ENCODE peak calls at places on chromosomes 16 and 17, in nine cellular contexts. A is IMR-90; G is mesendoderm; Z is aorta; T is CD8-positive, alpha-beta T cell; B is Peyer's patch; M is cardiac muscle cell; J is body of pancreas; V is A549. I is an unnamed sample.

GRCh38 chr17:28579526-28579925 is 2.8 kb upstream of the ALDOC start:
- DNase-seq in T (no peak), A (no peak), Z (no peak), M (no peak), V (no peak), B (peak), G (no peak), J (no peak), I (no peak)

GRCh38 chr16:51637744-51638100 is 486.7 kb upstream of the SALL1 start:
- DNase-seq in J (no peak), Z (no peak), G (no peak), B (no peak), A (no peak), V (no peak), T (no peak), M (no peak), I (no peak)

GRCh38 chr17:17535957-17536356 is 39.8 kb upstream of the RASD1 start:
- DNase-seq in V (peak), T (no peak), B (no peak), G (no peak), M (no peak), Z (peak), J (peak), A (peak), I (no peak)

GRCh38 chr16:89863741-89864391 is 9.5 kb upstream of the TCF25 start:
- DNase-seq in Z (no peak), B (peak), A (peak), T (peak), G (peak), M (no peak), V (no peak), J (peak), I (peak)

GRCh38 chr17:6530324-6530920 is 25.9 kb downstream of the PITPNM3 start:
- DNase-seq in T (no peak), J (no peak), G (peak), B (peak), Z (no peak), V (no peak), A (no peak), M (no peak), I (no peak)

GRCh38 chr17:15965510-15965909 is 20.6 kb downstream of the ADORA2B start:
- DNase-seq in V (no peak), J (no peak), B (no peak), T (no peak), A (no peak), G (no peak), M (no peak), Z (no peak), I (no peak)

GRCh38 chr17:28726396-28726911 is 421 bp upstream of the TLCD1 start:
- DNase-seq in G (peak), B (peak), A (peak), J (peak), V (peak), M (peak), T (peak), Z (peak), I (peak)

GRCh38 chr17:79915850-79916430 is 76.7 kb upstream of the CBX4 start:
- DNase-seq in Z (no peak), A (peak), B (peak), V (peak), G (peak), M (peak), T (no peak), J (peak), I (no peak)

GRCh38 chr17:13597723-13598347 is 3.9 kb downstream of the HS3ST3A1 start:
- DNase-seq in Z (no peak), M (peak), V (peak), A (peak), J (peak), G (peak), T (peak), B (peak), I (peak)

GRCh38 chr16:88593489-88593888 is 23.3 kb downstream of the ZC3H18 start:
- DNase-seq in Z (no peak), V (no peak), A (no peak), T (no peak), G (no peak), B (no peak), M (no peak), J (no peak), I (no peak)

GRCh38 chr17:52606098-52606497 is 447.6 kb upstream of the CA10 start:
- DNase-seq in B (no peak), V (no peak), M (no peak), Z (no peak), J (no peak), A (no peak), T (no peak), G (no peak), I (no peak)

GRCh38 chr16:53864819-53865491 is 161.0 kb downstream of the FTO start:
- DNase-seq in V (peak), B (no peak), Z (no peak), T (no peak), G (peak), M (no peak), J (no peak), A (peak), I (no peak)

GRCh38 chr16:28876016-28876659 is 2.1 kb upstream of the ATP2A1 start:
- DNase-seq in A (no peak), Z (no peak), B (no peak), G (no peak), J (no peak), V (no peak), T (no peak), M (no peak), I (no peak)

GRCh38 chr17:54451051-54451450 is 449.6 kb upstream of the TOM1L1 start:
- DNase-seq in G (no peak), Z (no peak), J (no peak), A (no peak), V (no peak), M (peak), T (no peak), B (no peak), I (no peak)

GRCh38 chr17:58476812-58477211 is 11.4 kb downstream of the HSF5 start:
- DNase-seq in G (no peak), B (no peak), A (no peak), M (no peak), Z (no peak), V (no peak), J (no peak), T (no peak), I (no peak)

GRCh38 chr17:76641501-76641900 is 2.1 kb downstream of the ST6GALNAC1 start:
- DNase-seq in A (no peak), V (peak), M (no peak), B (no peak), G (peak), J (no peak), Z (no peak), T (no peak), I (no peak)

GRCh38 chr16:50414152-50414551 is 45.4 kb upstream of the BRD7 start:
- DNase-seq in A (no peak), B (no peak), V (no peak), Z (no peak), J (no peak), G (no peak), M (no peak), T (no peak), I (no peak)

GRCh38 chr16:89687092-89687940 is 827 bp downstream of the CDK10 start:
- DNase-seq in M (no peak), V (peak), A (peak), B (peak), G (peak), Z (peak), T (no peak), J (peak), I (no peak)

GRCh38 chr17:30363715-30364202 is 15.0 kb upstream of the CPD start:
- DNase-seq in G (no peak), J (peak), Z (no peak), B (peak), A (peak), T (peak), M (no peak), V (no peak), I (peak)

GRCh38 chr17:78970834-78971763 is 8.6 kb downstream of the LGALS3BP start:
- DNase-seq in Z (peak), A (peak), G (peak), M (peak), T (peak), J (peak), B (peak), V (peak), I (peak)

GRCh38 chr17:62708587-62708986 is 81.1 kb downstream of the MRC2 start:
- DNase-seq in Z (no peak), V (peak), G (no peak), M (no peak), B (peak), T (no peak), J (no peak), A (no peak), I (no peak)

GRCh38 chr16:79182618-79183017 is 417.9 kb downstream of the MAF start:
- DNase-seq in Z (no peak), T (no peak), A (no peak), J (no peak), B (no peak), G (no peak), V (no peak), M (no peak), I (no peak)

GRCh38 chr16:17313085-17313611 is 157.6 kb downstream of the XYLT1 start:
- DNase-seq in J (peak), M (no peak), Z (peak), B (no peak), G (no peak), V (no peak), A (peak), T (no peak), I (no peak)

GRCh38 chr17:20120835-20121234 is 111.7 kb downstream of the SPECC1 start:
- DNase-seq in B (no peak), V (no peak), Z (no peak), J (no peak), M (no peak), T (no peak), G (no peak), A (no peak), I (no peak)

GRCh38 chr17:57986841-57987581 is 1.0 kb downstream of the VEZF1 start:
- DNase-seq in G (peak), B (peak), Z (peak), A (peak), T (peak), M (peak), J (peak), V (peak), I (no peak)

GRCh38 chr17:68424188-68424587 is 33.1 kb downstream of the WIPI1 start:
- DNase-seq in T (no peak), G (no peak), Z (no peak), V (no peak), J (no peak), A (no peak), B (no peak), M (no peak), I (no peak)

GRCh38 chr16:20826039-20826566 is 19.8 kb downstream of the REXO5 start:
- DNase-seq in A (peak), T (no peak), Z (no peak), M (no peak), B (no peak), V (no peak), J (no peak), G (no peak), I (no peak)

GRCh38 chr16:70689035-70689969 is 3.4 kb upstream of the MTSS2 start:
- DNase-seq in T (no peak), J (no peak), B (no peak), G (no peak), Z (peak), V (no peak), A (no peak), M (no peak), I (no peak)
- H3K27ac ChIP-seq in T (no peak), J (no peak), B (peak), G (no peak), Z (peak), V (peak), A (peak), M (peak), I (no peak)

DNA sequence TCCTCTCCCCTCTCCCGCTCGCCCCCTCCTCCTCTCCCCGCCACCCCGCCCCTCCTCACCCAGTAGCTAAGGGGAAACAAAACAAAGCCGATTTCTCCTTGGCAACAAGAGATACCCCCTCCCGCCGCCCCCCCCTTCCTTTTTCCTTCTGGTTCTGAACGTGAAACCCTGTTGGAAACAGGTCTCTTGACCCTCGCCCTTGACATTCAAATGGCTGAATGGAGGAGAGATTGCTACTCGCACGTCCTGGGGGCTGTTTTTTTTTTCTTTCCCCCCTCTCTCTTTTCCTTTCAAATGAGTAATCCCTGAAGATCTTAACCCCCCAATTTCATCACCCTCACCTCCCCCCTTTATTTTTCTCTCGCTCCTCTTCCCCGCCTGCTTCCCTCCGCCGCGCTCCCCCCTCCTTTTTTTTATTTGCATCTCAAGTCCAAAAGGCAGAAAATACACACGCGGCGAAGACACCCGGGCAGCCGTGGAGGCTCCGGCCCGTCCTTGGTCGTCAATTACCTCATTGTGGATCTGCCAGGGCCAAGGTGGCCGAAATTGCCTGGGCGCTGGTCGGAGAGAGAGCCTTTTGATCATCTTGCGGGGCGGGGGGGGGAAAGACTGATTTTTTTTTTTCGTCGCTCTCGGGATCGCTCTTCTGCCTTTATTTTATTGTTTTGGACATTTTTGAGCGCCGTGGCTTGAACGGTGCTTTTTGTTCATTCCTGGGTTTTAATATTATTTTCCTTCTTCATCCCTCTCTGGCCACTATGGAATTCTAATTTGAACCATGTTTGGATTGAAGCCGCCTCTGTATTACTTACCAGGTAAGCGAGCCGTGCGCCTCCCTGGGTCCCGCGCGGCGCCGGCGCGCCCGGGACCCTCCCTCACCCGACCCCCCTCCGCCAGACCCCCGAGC is 57.3 kb upstream of the GSE1 start:
- DNase-seq in A (no peak), G (peak), J (peak), T (no peak), Z (peak), B (peak), V (peak), M (peak), I (no peak)
- H3K27ac ChIP-seq in A (peak), G (peak), J (peak), T (peak), Z (no peak), B (peak), V (peak), M (peak), I (peak)

GRCh38 chr16:68083861-68084503 is 1.2 kb upstream of the NFATC3 start:
- DNase-seq in T (no peak), A (peak), G (peak), V (peak), B (no peak), Z (no peak), J (no peak), M (peak), I (no peak)
- H3K27ac ChIP-seq in T (peak), A (peak), G (peak), V (peak), B (peak), Z (peak), J (peak), M (peak), I (peak)

GRCh38 chr16:2769675-2770056 is 7.4 kb downstream of the ELOB start:
- DNase-seq in G (no peak), Z (peak), J (no peak), T (no peak), M (no peak), A (no peak), B (peak), V (peak), I (no peak)
- H3K27ac ChIP-seq in G (no peak), Z (no peak), J (no peak), T (no peak), M (peak), A (no peak), B (peak), V (peak), I (no peak)

GRCh38 chr17:36921131-36921851 is 16.0 kb upstream of the LHX1 start:
- DNase-seq in J (no peak), G (peak), M (peak), A (peak), B (no peak), V (peak), T (no peak), Z (no peak), I (no peak)
- H3K27ac ChIP-seq in J (no peak), G (peak), M (peak), A (no peak), B (no peak), V (peak), T (no peak), Z (no peak), I (no peak)

GRCh38 chr16:2213817-2214720 is 571 bp downstream of the PGP start:
- DNase-seq in A (no peak), J (no peak), B (no peak), T (no peak), G (peak), V (no peak), Z (peak), M (no peak), I (no peak)
- H3K27ac ChIP-seq in A (peak), J (peak), B (peak), T (peak), G (peak), V (peak), Z (peak), M (peak), I (peak)